ENCODE peak calls at places on chromosomes 6 and 20, in ten cellular contexts. One of them, this sample, is unnamed.

GRCh38 chr6:45423901-45424627 is 46.3 kb upstream of the SUPT3H start:
- DNase-seq in PC-9: no peak
- DNase-seq in esophagus squamous epithelium: no peak
- DNase-seq in fibroblast of lung: no peak
- DNase-seq in choroid plexus epithelial cell: peak; percentile 55
- DNase-seq in A549: no peak
- DNase-seq in left ventricle myocardium inferior: peak; percentile 22
- DNase-seq in neural crest cell: peak; percentile 22
- DNase-seq in GM13976: no peak
- DNase-seq in GM23338: peak; percentile 64
- DNase-seq in this sample: no peak

GRCh38 chr6:105991561-105992314 is 94.4 kb upstream of the PRDM1 start:
- DNase-seq in A549: peak; percentile 18
- DNase-seq in GM13976: peak; percentile 46
- DNase-seq in esophagus squamous epithelium: no peak
- DNase-seq in choroid plexus epithelial cell: peak; percentile 7
- DNase-seq in fibroblast of lung: no peak
- DNase-seq in GM23338: peak; percentile 56
- DNase-seq in left ventricle myocardium inferior: no peak
- DNase-seq in neural crest cell: no peak
- DNase-seq in PC-9: peak; percentile 40
- DNase-seq in this sample: no peak

GRCh38 chr6:146047356-146047755 is 18.5 kb downstream of the GRM1 start:
- DNase-seq in left ventricle myocardium inferior: no peak
- DNase-seq in choroid plexus epithelial cell: no peak
- DNase-seq in GM23338: no peak
- DNase-seq in GM13976: no peak
- DNase-seq in neural crest cell: no peak
- DNase-seq in PC-9: no peak
- DNase-seq in esophagus squamous epithelium: no peak
- DNase-seq in fibroblast of lung: no peak
- DNase-seq in A549: no peak
- DNase-seq in this sample: no peak

GRCh38 chr6:25056130-25056529 is 120.4 kb upstream of the RIPOR2 start:
- DNase-seq in neural crest cell: no peak
- DNase-seq in choroid plexus epithelial cell: no peak
- DNase-seq in GM13976: peak; percentile 62
- DNase-seq in PC-9: no peak
- DNase-seq in GM23338: no peak
- DNase-seq in esophagus squamous epithelium: no peak
- DNase-seq in left ventricle myocardium inferior: no peak
- DNase-seq in fibroblast of lung: no peak
- DNase-seq in A549: no peak
- DNase-seq in this sample: no peak

GRCh38 chr20:22576273-22576672 is 8.1 kb downstream of the FOXA2 start:
- DNase-seq in GM23338: no peak
- DNase-seq in A549: no peak
- DNase-seq in GM13976: no peak
- DNase-seq in esophagus squamous epithelium: no peak
- DNase-seq in choroid plexus epithelial cell: no peak
- DNase-seq in fibroblast of lung: no peak
- DNase-seq in neural crest cell: no peak
- DNase-seq in PC-9: no peak
- DNase-seq in left ventricle myocardium inferior: no peak
- DNase-seq in this sample: no peak

GRCh38 chr6:40286027-40286426 is 301.1 kb downstream of the LRFN2 start:
- DNase-seq in GM13976: no peak
- DNase-seq in fibroblast of lung: no peak
- DNase-seq in GM23338: peak; percentile 90
- DNase-seq in neural crest cell: no peak
- DNase-seq in esophagus squamous epithelium: no peak
- DNase-seq in PC-9: no peak
- DNase-seq in choroid plexus epithelial cell: no peak
- DNase-seq in A549: no peak
- DNase-seq in left ventricle myocardium inferior: no peak
- DNase-seq in this sample: no peak

GRCh38 chr20:36526521-36527011 is 14.8 kb upstream of the MYL9 start:
- DNase-seq in PC-9: no peak
- DNase-seq in choroid plexus epithelial cell: no peak
- DNase-seq in fibroblast of lung: no peak
- DNase-seq in GM13976: peak; percentile 8
- DNase-seq in neural crest cell: no peak
- DNase-seq in A549: no peak
- DNase-seq in esophagus squamous epithelium: no peak
- DNase-seq in GM23338: no peak
- DNase-seq in left ventricle myocardium inferior: no peak
- DNase-seq in this sample: no peak

GRCh38 chr6:33977606-33978438 is 168.1 kb downstream of the GRM4 start:
- DNase-seq in GM13976: no peak
- DNase-seq in choroid plexus epithelial cell: no peak
- DNase-seq in GM23338: no peak
- DNase-seq in PC-9: no peak
- DNase-seq in neural crest cell: no peak
- DNase-seq in A549: no peak
- DNase-seq in left ventricle myocardium inferior: no peak
- DNase-seq in esophagus squamous epithelium: no peak
- DNase-seq in fibroblast of lung: no peak
- DNase-seq in this sample: no peak

GRCh38 chr6:44054635-44055559 is 72.4 kb downstream of the MRPL14 start:
- DNase-seq in fibroblast of lung: peak; percentile 44
- DNase-seq in esophagus squamous epithelium: no peak
- DNase-seq in GM13976: no peak
- DNase-seq in neural crest cell: no peak
- DNase-seq in A549: no peak
- DNase-seq in PC-9: no peak
- DNase-seq in left ventricle myocardium inferior: no peak
- DNase-seq in choroid plexus epithelial cell: no peak
- DNase-seq in GM23338: no peak
- DNase-seq in this sample: no peak

GRCh38 chr6:105897131-105897530 is 189.0 kb upstream of the PRDM1 start:
- DNase-seq in GM13976: no peak
- DNase-seq in GM23338: no peak
- DNase-seq in A549: no peak
- DNase-seq in choroid plexus epithelial cell: no peak
- DNase-seq in PC-9: no peak
- DNase-seq in left ventricle myocardium inferior: no peak
- DNase-seq in neural crest cell: no peak
- DNase-seq in fibroblast of lung: no peak
- DNase-seq in esophagus squamous epithelium: no peak
- DNase-seq in this sample: no peak

GRCh38 chr20:40291483-40291882 is 397.6 kb downstream of the MAFB start:
- DNase-seq in fibroblast of lung: no peak
- DNase-seq in left ventricle myocardium inferior: no peak
- DNase-seq in choroid plexus epithelial cell: no peak
- DNase-seq in GM13976: no peak
- DNase-seq in GM23338: no peak
- DNase-seq in PC-9: no peak
- DNase-seq in esophagus squamous epithelium: no peak
- DNase-seq in A549: no peak
- DNase-seq in neural crest cell: no peak
- DNase-seq in this sample: no peak

GRCh38 chr6:127366281-127367022 is 23.0 kb upstream of the ECHDC1 start:
- DNase-seq in neural crest cell: no peak
- DNase-seq in fibroblast of lung: peak; percentile 92
- DNase-seq in PC-9: peak; percentile 93
- DNase-seq in left ventricle myocardium inferior: no peak
- DNase-seq in choroid plexus epithelial cell: peak; percentile 99
- DNase-seq in A549: peak; percentile 89
- DNase-seq in GM13976: no peak
- DNase-seq in esophagus squamous epithelium: no peak
- DNase-seq in GM23338: peak; percentile 47
- DNase-seq in this sample: no peak

GRCh38 chr6:34324738-34325444 is 67.6 kb downstream of the NUDT3 start:
- DNase-seq in neural crest cell: no peak
- DNase-seq in GM23338: peak; percentile 28
- DNase-seq in GM13976: no peak
- DNase-seq in choroid plexus epithelial cell: peak; percentile 79
- DNase-seq in PC-9: no peak
- DNase-seq in A549: no peak
- DNase-seq in left ventricle myocardium inferior: peak; percentile 36
- DNase-seq in esophagus squamous epithelium: no peak
- DNase-seq in fibroblast of lung: peak; percentile 78
- DNase-seq in this sample: no peak

GRCh38 chr6:137862419-137863125 is 4.5 kb upstream of the TNFAIP3 start:
- DNase-seq in left ventricle myocardium inferior: no peak
- DNase-seq in GM13976: no peak
- DNase-seq in choroid plexus epithelial cell: no peak
- DNase-seq in neural crest cell: no peak
- DNase-seq in fibroblast of lung: no peak
- DNase-seq in PC-9: no peak
- DNase-seq in GM23338: no peak
- DNase-seq in esophagus squamous epithelium: no peak
- DNase-seq in A549: no peak
- DNase-seq in this sample: no peak

GRCh38 chr6:128111096-128111495 is 210.2 kb upstream of the THEMIS start:
- DNase-seq in left ventricle myocardium inferior: no peak
- DNase-seq in GM13976: no peak
- DNase-seq in neural crest cell: no peak
- DNase-seq in esophagus squamous epithelium: no peak
- DNase-seq in choroid plexus epithelial cell: peak; percentile 57
- DNase-seq in GM23338: no peak
- DNase-seq in PC-9: no peak
- DNase-seq in A549: no peak
- DNase-seq in fibroblast of lung: peak; percentile 47
- DNase-seq in this sample: no peak

GRCh38 chr6:136063095-136063494 is 187.0 kb downstream of the MTFR2 start:
- DNase-seq in fibroblast of lung: peak; percentile 34
- DNase-seq in A549: no peak
- DNase-seq in neural crest cell: no peak
- DNase-seq in esophagus squamous epithelium: no peak
- DNase-seq in GM23338: no peak
- DNase-seq in left ventricle myocardium inferior: no peak
- DNase-seq in choroid plexus epithelial cell: peak; percentile 89
- DNase-seq in PC-9: no peak
- DNase-seq in GM13976: no peak
- DNase-seq in this sample: peak; percentile 85

GRCh38 chr6:138844203-138844602 is 48.3 kb downstream of the ECT2L start:
- DNase-seq in A549: no peak
- DNase-seq in fibroblast of lung: peak; percentile 58
- DNase-seq in choroid plexus epithelial cell: peak; percentile 90
- DNase-seq in left ventricle myocardium inferior: peak; percentile 70
- DNase-seq in PC-9: no peak
- DNase-seq in esophagus squamous epithelium: no peak
- DNase-seq in neural crest cell: no peak
- DNase-seq in GM13976: no peak
- DNase-seq in GM23338: peak; percentile 38
- DNase-seq in this sample: peak; percentile 68

GRCh38 chr6:32195902-32196681 is 3.6 kb upstream of the GPSM3 start:
- DNase-seq in esophagus squamous epithelium: peak; percentile 45
- DNase-seq in choroid plexus epithelial cell: peak; percentile 91
- DNase-seq in A549: peak; percentile 53
- DNase-seq in GM23338: peak; percentile 97
- DNase-seq in neural crest cell: peak; percentile 85
- DNase-seq in fibroblast of lung: peak; percentile 84
- DNase-seq in GM13976: peak; percentile 85
- DNase-seq in PC-9: peak; percentile 40
- DNase-seq in left ventricle myocardium inferior: peak; percentile 92
- DNase-seq in this sample: peak; percentile 84

GRCh38 chr6:88780714-88781389 is 182.6 kb downstream of the RNGTT start:
- DNase-seq in GM23338: peak; percentile 88
- DNase-seq in left ventricle myocardium inferior: no peak
- DNase-seq in fibroblast of lung: peak; percentile 77
- DNase-seq in choroid plexus epithelial cell: peak; percentile 86
- DNase-seq in GM13976: no peak
- DNase-seq in PC-9: peak; percentile 38
- DNase-seq in esophagus squamous epithelium: no peak
- DNase-seq in neural crest cell: peak; percentile 41
- DNase-seq in A549: no peak
- DNase-seq in this sample: no peak
- TF ChIP-seq CTCF in GM23338: peak; percentile 90
- TF ChIP-seq CTCF in left ventricle myocardium inferior: peak; percentile 92
- TF ChIP-seq CTCF in fibroblast of lung: peak; percentile 84
- TF ChIP-seq CTCF in choroid plexus epithelial cell: peak; percentile 92
- TF ChIP-seq CTCF in GM13976: peak; percentile 47
- TF ChIP-seq CTCF in PC-9: peak; percentile 75
- TF ChIP-seq CTCF in esophagus squamous epithelium: peak; percentile 61
- TF ChIP-seq CTCF in neural crest cell: peak; percentile 90
- TF ChIP-seq CTCF in A549: peak; percentile 63
- TF ChIP-seq CTCF in this sample: peak; percentile 90

GRCh38 chr6:155497273-155497672 is 41.6 kb upstream of the NOX3 start:
- DNase-seq in PC-9: no peak
- DNase-seq in GM23338: no peak
- DNase-seq in A549: no peak
- DNase-seq in esophagus squamous epithelium: no peak
- DNase-seq in fibroblast of lung: no peak
- DNase-seq in neural crest cell: no peak
- DNase-seq in choroid plexus epithelial cell: no peak
- DNase-seq in left ventricle myocardium inferior: no peak
- DNase-seq in GM13976: no peak
- DNase-seq in this sample: no peak
- TF ChIP-seq CTCF in PC-9: no peak
- TF ChIP-seq CTCF in GM23338: no peak
- TF ChIP-seq CTCF in A549: no peak
- TF ChIP-seq CTCF in esophagus squamous epithelium: no peak
- TF ChIP-seq CTCF in fibroblast of lung: no peak
- TF ChIP-seq CTCF in neural crest cell: no peak
- TF ChIP-seq CTCF in choroid plexus epithelial cell: no peak
- TF ChIP-seq CTCF in left ventricle myocardium inferior: no peak
- TF ChIP-seq CTCF in GM13976: no peak
- TF ChIP-seq CTCF in this sample: no peak

DNA sequence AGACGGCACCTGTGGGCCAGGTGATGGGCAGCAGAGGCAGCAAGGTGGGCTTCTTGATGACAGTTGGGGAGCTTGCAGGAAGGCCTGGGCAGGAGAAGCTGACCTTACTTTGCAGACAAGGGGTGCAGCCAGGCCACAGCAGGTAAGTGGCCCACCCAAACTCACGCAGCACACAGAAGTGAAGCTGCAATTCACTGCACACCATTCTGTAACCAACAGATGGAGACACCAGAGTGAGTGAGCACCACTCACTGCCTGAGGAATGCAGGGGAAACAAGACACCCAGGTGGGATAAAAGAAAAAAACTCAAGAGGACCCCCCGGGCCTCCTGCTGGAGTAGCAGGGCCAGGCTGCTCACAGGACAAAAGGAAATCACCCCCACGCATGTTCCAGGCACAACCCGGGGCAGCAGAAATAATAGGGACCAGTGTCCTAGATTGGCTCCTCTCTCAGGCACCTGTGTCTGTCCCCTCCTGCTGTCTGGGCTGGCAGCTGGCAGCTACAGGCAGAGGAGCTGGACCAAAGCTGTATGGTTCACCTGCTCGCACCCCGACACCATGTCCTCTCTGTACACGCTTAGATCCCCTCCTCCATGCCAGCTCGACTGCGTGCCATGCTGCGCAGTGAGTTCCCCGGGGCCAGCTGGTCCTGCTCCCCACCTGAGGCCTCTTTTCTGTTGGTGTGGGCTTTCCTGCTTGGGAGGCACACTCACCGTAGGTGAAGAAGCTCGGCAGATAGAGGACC is 4.9 kb downstream of the MTCH1 start:
- DNase-seq in PC-9: no peak
- DNase-seq in GM13976: no peak
- DNase-seq in GM23338: peak; percentile 73
- DNase-seq in neural crest cell: no peak
- DNase-seq in esophagus squamous epithelium: no peak
- DNase-seq in choroid plexus epithelial cell: no peak
- DNase-seq in left ventricle myocardium inferior: no peak
- DNase-seq in fibroblast of lung: no peak
- DNase-seq in A549: no peak
- DNase-seq in this sample: no peak
- TF ChIP-seq CTCF in PC-9: no peak
- TF ChIP-seq CTCF in GM13976: no peak
- TF ChIP-seq CTCF in GM23338: peak; percentile 41
- TF ChIP-seq CTCF in neural crest cell: no peak
- TF ChIP-seq CTCF in esophagus squamous epithelium: no peak
- TF ChIP-seq CTCF in choroid plexus epithelial cell: peak; percentile 47
- TF ChIP-seq CTCF in left ventricle myocardium inferior: peak; percentile 33
- TF ChIP-seq CTCF in fibroblast of lung: no peak
- TF ChIP-seq CTCF in A549: no peak
- TF ChIP-seq CTCF in this sample: peak; percentile 22

GRCh38 chr6:160041608-160042007 is 72.7 kb downstream of the IGF2R start:
- DNase-seq in PC-9: no peak
- DNase-seq in esophagus squamous epithelium: no peak
- DNase-seq in left ventricle myocardium inferior: peak; percentile 53
- DNase-seq in GM23338: no peak
- DNase-seq in neural crest cell: no peak
- DNase-seq in choroid plexus epithelial cell: peak; percentile 92
- DNase-seq in A549: no peak
- DNase-seq in fibroblast of lung: peak; percentile 88
- DNase-seq in GM13976: no peak
- DNase-seq in this sample: no peak
- TF ChIP-seq CTCF in PC-9: no peak
- TF ChIP-seq CTCF in esophagus squamous epithelium: peak; percentile 51
- TF ChIP-seq CTCF in left ventricle myocardium inferior: peak; percentile 59
- TF ChIP-seq CTCF in GM23338: no peak
- TF ChIP-seq CTCF in neural crest cell: no peak
- TF ChIP-seq CTCF in choroid plexus epithelial cell: peak; percentile 59
- TF ChIP-seq CTCF in A549: no peak
- TF ChIP-seq CTCF in fibroblast of lung: peak; percentile 19
- TF ChIP-seq CTCF in GM13976: no peak
- TF ChIP-seq CTCF in this sample: peak; percentile 30

This sample was measured in retinal pigment epithelial cell.